ENCODE peak calls at places on chromosomes 12 and 14, in five cellular contexts. G, R, T, H and L are unnamed samples.

GRCh38 chr14:105184461-105184860 is 3.3 kb upstream of the NUDT14 start:
- DNase-seq in G (no peak), R (no peak), T (no peak), H (no peak), L (no peak)

GRCh38 chr12:104282109-104282508 is 21.4 kb upstream of the EID3 start:
- DNase-seq in G (no peak), R (no peak), T (peak), H (peak), L (no peak)

GRCh38 chr12:124673881-124674617 is 106.6 kb upstream of the NCOR2 start:
- DNase-seq in G (no peak), R (no peak), T (no peak), H (no peak), L (no peak)

GRCh38 chr12:130031571-130032189 is 127.9 kb upstream of the TMEM132D start:
- DNase-seq in G (no peak), R (no peak), T (peak), H (no peak), L (peak)

GRCh38 chr12:42741771-42742510 is 152.4 kb upstream of the PRICKLE1 start:
- DNase-seq in G (no peak), R (peak), T (peak), H (peak), L (peak)

GRCh38 chr14:34181308-34181707 is 230.4 kb upstream of the EGLN3 start:
- DNase-seq in G (no peak), R (no peak), T (no peak), H (no peak), L (no peak)

GRCh38 chr12:64180951-64181350 is 41.1 kb downstream of the KICS2 start:
- DNase-seq in G (peak), R (no peak), T (peak), H (peak), L (peak)

GRCh38 chr14:105974902-105975301 is 448.5 kb downstream of the TMEM121 start:
- DNase-seq in G (no peak), R (no peak), T (no peak), H (no peak), L (no peak)

GRCh38 chr14:97061714-97062113 is 264.5 kb downstream of the VRK1 start:
- DNase-seq in G (no peak), R (no peak), T (no peak), H (no peak), L (no peak)

GRCh38 chr12:46382425-46382973 is 9.9 kb upstream of the SLC38A2 start:
- DNase-seq in G (no peak), R (no peak), T (peak), H (no peak), L (no peak)

GRCh38 chr14:106556665-106557289 is 1030.4 kb downstream of the TMEM121 start:
- DNase-seq in G (no peak), R (no peak), T (no peak), H (no peak), L (no peak)

GRCh38 chr14:102524026-102524450 is 14.5 kb upstream of the ANKRD9 start:
- DNase-seq in G (no peak), R (no peak), T (no peak), H (no peak), L (no peak)

GRCh38 chr12:30323008-30323407 is 372.7 kb downstream of the IPO8 start:
- DNase-seq in G (no peak), R (no peak), T (no peak), H (no peak), L (no peak)

GRCh38 chr14:54219281-54220121 is 177.3 kb upstream of the CDKN3 start:
- DNase-seq in G (no peak), R (no peak), T (no peak), H (no peak), L (peak)

GRCh38 chr14:102903248-102903888 is 19.1 kb upstream of the AMN start:
- DNase-seq in G (no peak), R (no peak), T (no peak), H (no peak), L (no peak)

GRCh38 chr12:95582230-95583058 is 31.2 kb upstream of the USP44 start:
- DNase-seq in G (no peak), R (no peak), T (peak), H (peak), L (peak)

GRCh38 chr14:66315548-66315947 is 170.6 kb upstream of the CCDC196 start:
- DNase-seq in G (no peak), R (no peak), T (no peak), H (no peak), L (no peak)

GRCh38 chr12:127119600-127120140 is 1147.3 kb upstream of the TMEM132C start:
- DNase-seq in G (no peak), R (no peak), T (no peak), H (no peak), L (no peak)

GRCh38 chr12:127115468-127116035 is 1151.4 kb upstream of the TMEM132C start:
- DNase-seq in G (no peak), R (no peak), T (no peak), H (no peak), L (peak)

GRCh38 chr12:127118251-127118650 is 1148.7 kb upstream of the TMEM132C start:
- DNase-seq in G (no peak), R (no peak), T (no peak), H (no peak), L (no peak)

GRCh38 chr12:127108360-127109215 is 1158.4 kb upstream of the TMEM132C start:
- DNase-seq in G (no peak), R (no peak), T (peak), H (peak), L (peak)

GRCh38 chr12:127113945-127114344 is 1153.0 kb upstream of the TMEM132C start:
- DNase-seq in G (no peak), R (no peak), T (no peak), H (no peak), L (no peak)
- TF ChIP-seq CTCF in G (no peak), R (no peak), T (no peak), H (no peak), L (no peak)

DNA sequence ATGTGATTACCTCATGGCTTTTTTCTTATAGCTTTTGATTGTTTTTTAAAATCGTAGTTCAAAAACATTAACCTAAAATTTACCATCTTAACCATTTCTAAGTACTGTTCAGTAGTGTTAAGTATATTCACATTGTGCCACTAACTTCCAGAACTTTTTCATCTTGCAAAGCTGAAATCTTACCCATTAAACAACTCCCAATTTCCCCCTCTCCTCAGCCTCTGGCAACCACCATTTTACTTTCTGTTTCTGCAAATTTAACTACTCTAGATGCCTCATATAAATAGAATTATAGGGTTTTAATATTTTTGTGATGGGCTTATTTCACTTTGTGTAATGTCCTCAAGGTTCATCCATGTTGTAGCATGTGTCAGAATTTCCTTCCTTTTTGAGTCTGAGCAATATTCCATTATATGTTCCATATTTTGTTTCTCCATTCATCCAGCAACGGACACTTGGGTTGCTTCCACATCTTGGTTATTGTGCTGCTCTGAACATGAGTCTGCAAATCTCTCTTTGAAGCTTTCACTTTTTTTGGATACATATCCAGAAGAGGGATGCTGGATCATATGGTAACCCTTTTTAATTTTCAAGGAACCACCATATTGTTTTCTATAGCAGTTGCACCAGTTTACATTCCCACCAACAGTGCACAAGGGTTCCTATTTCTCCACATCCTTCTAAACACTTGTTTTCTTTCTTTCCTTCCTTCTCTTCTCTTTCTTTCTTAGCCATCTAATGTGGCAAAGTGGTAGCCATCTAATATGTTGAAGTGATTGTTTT is 5.0 kb downstream of the HIF1A start:
- DNase-seq in G (no peak), R (no peak), T (peak), H (peak), L (no peak)
- H3K4me3 ChIP-seq in G (peak), R (peak), T (peak), H (peak), L (peak)

DNA sequence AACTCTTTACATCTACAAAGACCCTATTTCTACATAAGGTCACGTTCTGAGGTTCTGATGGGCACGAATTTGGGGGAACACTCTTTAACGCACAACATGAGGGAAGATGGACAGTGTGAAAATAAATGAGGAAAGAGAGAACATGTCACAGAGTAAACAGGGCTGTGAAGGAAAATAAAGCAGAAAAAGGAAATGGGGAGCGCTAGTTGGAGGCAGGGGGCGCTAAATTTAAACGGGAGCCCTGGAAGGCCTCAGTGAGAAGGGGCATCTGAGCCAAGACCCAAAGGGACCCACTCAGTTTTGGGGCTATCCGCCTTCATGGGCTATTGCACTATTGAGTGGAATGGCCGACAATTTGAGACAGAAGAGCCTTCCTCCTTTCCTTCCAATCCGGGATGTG is 50.5 kb downstream of the PLXNC1 start:
- DNase-seq in G (no peak), R (no peak), T (no peak), H (no peak), L (no peak)
- TF ChIP-seq CTCF in G (no peak), R (no peak), T (no peak), H (no peak), L (no peak)

GRCh38 chr12:54389536-54390175 is 5.1 kb upstream of the ZNF385A start:
- DNase-seq in G (no peak), R (no peak), T (no peak), H (no peak), L (no peak)
- H3K4me3 ChIP-seq in G (no peak), R (no peak), T (no peak), H (no peak), L (no peak)

GRCh38 chr14:31842905-31843304 is 234.2 kb upstream of the ARHGAP5 start:
- DNase-seq in G (no peak), R (no peak), T (no peak), H (peak), L (peak)
- TF ChIP-seq CTCF in G (no peak), R (no peak), T (no peak), H (no peak), L (no peak)

DNA sequence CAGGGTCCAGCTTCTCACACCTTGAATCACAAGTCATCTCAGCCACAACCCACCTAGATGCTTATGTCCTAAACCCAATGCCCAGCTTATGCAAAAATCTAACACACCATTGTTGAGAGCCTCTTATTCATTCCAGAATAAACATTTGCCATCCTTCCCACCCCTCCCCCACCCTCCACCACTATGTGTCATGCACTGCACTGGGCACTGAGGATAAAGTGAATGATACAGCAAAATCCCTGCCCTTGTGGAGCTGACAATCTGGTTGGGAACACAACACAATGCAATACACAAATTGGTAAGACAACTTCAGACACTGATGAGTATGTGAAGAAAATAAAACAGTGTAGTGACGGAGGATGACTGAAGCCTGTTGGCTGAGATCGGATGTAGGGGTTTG is 1.4 kb upstream of the GLTP start:
- DNase-seq in G (no peak), R (no peak), T (no peak), H (no peak), L (peak)
- H3K4me3 ChIP-seq in G (no peak), R (no peak), T (no peak), H (no peak), L (no peak)

DNA sequence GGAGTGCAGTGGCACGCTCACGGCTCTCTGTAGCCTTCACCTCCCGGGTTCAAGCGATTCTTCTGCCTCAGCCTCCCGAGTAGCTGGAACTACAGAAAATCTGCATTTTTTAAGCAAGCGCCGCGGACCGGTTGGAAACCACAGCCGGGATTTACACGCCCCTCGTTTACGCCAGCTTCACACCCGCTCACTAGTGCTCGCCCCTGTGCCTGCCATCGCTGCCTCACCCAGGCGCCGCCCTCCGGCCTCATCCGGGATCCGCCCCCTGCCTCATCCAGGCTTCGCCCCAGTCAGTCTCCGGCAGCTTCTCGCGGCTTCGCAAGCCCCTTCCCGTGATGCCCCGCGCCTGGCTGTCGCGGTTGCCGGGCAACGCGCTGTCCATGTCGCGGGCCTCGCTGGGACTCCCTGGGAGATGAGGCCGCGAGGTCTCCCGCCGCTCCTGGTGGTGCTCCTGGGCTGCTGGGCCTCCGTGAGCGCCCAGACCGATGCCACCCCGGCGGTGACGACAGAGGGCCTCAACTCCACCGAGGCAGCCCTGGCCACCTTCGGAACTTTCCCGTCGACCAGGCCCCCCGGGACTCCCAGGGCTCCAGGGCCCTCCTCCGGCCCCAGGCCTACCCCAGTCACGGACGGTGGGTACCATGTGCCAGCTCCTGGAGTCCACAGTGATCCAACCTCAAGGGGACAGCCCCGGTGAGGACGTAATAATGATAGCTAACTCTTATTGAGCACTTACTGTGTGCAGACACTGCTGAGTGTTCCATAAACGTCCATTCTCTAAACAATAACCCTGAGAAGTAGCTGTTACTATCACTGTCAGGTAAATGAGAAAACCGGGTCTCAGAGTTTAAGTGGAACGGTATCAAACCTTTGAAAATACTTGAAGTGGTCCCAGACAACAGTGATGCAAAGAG is at the start of gene TCTN1:
- DNase-seq in G (peak), R (peak), T (peak), H (peak), L (peak)
- TF ChIP-seq CTCF in G (no peak), R (no peak), T (no peak), H (no peak), L (no peak)